ENCODE peak calls at places on chromosomes 3 and 15, in six cellular contexts. N is brain microvascular endothelial cell, X is right lobe of liver, B is HFF-Myc, A is foreskin keratinocyte, K is mesothelial cell of epicardium. J is an unnamed sample.

GRCh38 chr15:31250033-31250432 is 76.6 kb upstream of the KLF13 start:
- DNase-seq in X (no peak), N (no peak), A (no peak), K (no peak), B (no peak), J (no peak)

GRCh38 chr3:52527039-52527731 is 6.5 kb downstream of the NT5DC2 start:
- DNase-seq in X (peak; percentile 44), B (no peak), K (peak; percentile 16), A (no peak), N (no peak), J (peak; percentile 13)

GRCh38 chr3:183329543-183329942 is 76.5 kb downstream of the B3GNT5 start:
- DNase-seq in N (no peak), X (no peak), B (no peak), A (no peak), K (no peak), J (no peak)

GRCh38 chr15:25693321-25694237 is 169.5 kb downstream of the ATP10A start:
- DNase-seq in N (peak; percentile 14), X (no peak), B (no peak), K (no peak), A (no peak), J (peak; percentile 72)

GRCh38 chr3:16692486-16693378 is 87.5 kb upstream of the DAZL start:
- DNase-seq in X (no peak), N (no peak), K (no peak), A (no peak), B (no peak), J (no peak)

GRCh38 chr3:172595648-172596393 is 72.6 kb upstream of the TNFSF10 start:
- DNase-seq in X (no peak), K (no peak), N (peak; percentile 23), A (peak; percentile 67), B (peak; percentile 15), J (no peak)

GRCh38 chr15:51982013-51982769 is 10.6 kb upstream of the LEO1 start:
- DNase-seq in K (no peak), X (no peak), N (peak; percentile 53), A (peak; percentile 81), B (peak; percentile 67), J (peak; percentile 46)

GRCh38 chr3:61684386-61684785 is 123.0 kb downstream of the PTPRG start:
- DNase-seq in N (no peak), B (no peak), K (no peak), A (no peak), X (no peak), J (no peak)

GRCh38 chr3:8239718-8240698 is 261.6 kb upstream of the LMCD1 start:
- DNase-seq in X (no peak), B (peak; percentile 33), K (no peak), A (peak; percentile 32), N (peak; percentile 9), J (no peak)

GRCh38 chr3:164677317-164677716 is 401.0 kb downstream of the SI start:
- DNase-seq in B (no peak), X (no peak), N (no peak), K (no peak), A (no peak), J (no peak)

GRCh38 chr3:133956982-133957381 is 61.3 kb upstream of the RAB6B start:
- DNase-seq in X (no peak), B (no peak), A (no peak), N (no peak), K (no peak), J (no peak)

GRCh38 chr15:40471778-40472130 is 970 bp downstream of the CHST14 start:
- DNase-seq in N (no peak), K (no peak), B (no peak), X (no peak), A (no peak), J (peak; percentile 11)

GRCh38 chr3:103437850-103438249 is 1003.0 kb downstream of the ZPLD1 start:
- DNase-seq in N (no peak), X (no peak), K (no peak), A (no peak), B (no peak), J (no peak)

GRCh38 chr3:103440539-103441113 is 1005.8 kb downstream of the ZPLD1 start:
- DNase-seq in N (no peak), A (peak; percentile 29), K (no peak), B (no peak), X (no peak), J (no peak)
- TF ChIP-seq CTCF in N (no peak), A (peak; percentile 41), K (peak; percentile 74), B (no peak), X (peak; percentile 20), J (peak; percentile 14)

DNA sequence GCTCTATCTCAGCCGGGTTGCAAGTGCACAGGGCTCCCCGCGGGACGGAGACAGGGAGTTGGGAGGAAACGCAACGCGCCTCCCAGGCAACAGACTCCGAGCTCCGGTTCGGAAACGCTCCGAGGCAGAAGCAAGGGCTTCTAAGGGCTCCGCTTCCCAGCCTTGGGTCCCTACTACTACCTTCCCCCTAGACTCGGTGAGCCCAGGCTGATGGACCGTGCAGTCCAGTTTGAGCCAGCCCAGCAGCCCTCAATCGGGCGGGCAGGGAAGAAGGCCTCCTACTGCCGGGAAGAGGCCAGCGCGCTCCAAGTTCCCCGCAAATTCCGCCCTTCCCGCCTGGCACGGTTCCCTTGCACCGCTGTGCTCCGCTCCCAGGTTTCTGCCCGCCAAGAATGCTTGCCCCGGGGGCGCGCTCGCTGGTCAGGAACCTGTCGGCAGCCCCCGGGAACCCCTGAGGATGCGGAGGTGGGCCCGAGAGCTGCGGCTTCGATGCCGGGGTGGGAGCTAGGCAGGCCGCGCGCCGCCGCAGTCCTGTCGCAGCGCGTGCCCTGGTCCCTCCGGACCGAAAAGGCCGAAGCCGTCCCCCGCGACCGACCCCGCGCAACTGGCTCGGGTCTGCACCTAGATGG is 728 bp downstream of the TRANK1 start:
- DNase-seq in A (peak; percentile 57), N (no peak), K (peak; percentile 48), X (peak; percentile 81), B (no peak), J (no peak)
- TF ChIP-seq CTCF in A (peak; percentile 19), N (peak; percentile 39), K (no peak), X (no peak), B (no peak), J (no peak)

GRCh38 chr3:12870942-12871341 is 29.6 kb upstream of the RPL32 start:
- DNase-seq in K (no peak), B (no peak), A (no peak), X (no peak), N (no peak), J (no peak)

GRCh38 chr3:12865271-12865670 is 23.9 kb upstream of the RPL32 start:
- DNase-seq in X (no peak), A (no peak), B (no peak), K (no peak), N (no peak), J (no peak)

GRCh38 chr3:12866836-12867235 is 25.5 kb upstream of the RPL32 start:
- DNase-seq in N (no peak), K (no peak), B (no peak), A (no peak), X (no peak), J (no peak)

GRCh38 chr3:12869025-12869695 is 27.8 kb upstream of the RPL32 start:
- DNase-seq in X (no peak), K (peak; percentile 63), N (no peak), B (no peak), A (no peak), J (no peak)

GRCh38 chr3:12868039-12869024 is 27.0 kb upstream of the RPL32 start:
- DNase-seq in N (peak; percentile 79), X (peak; percentile 86), K (peak; percentile 61), B (peak; percentile 49), A (peak; percentile 58), J (peak; percentile 88)
- TF ChIP-seq CTCF in N (peak; percentile 93), X (peak; percentile 95), K (peak; percentile 69), B (peak; percentile 92), A (peak; percentile 93), J (peak; percentile 97)

DNA sequence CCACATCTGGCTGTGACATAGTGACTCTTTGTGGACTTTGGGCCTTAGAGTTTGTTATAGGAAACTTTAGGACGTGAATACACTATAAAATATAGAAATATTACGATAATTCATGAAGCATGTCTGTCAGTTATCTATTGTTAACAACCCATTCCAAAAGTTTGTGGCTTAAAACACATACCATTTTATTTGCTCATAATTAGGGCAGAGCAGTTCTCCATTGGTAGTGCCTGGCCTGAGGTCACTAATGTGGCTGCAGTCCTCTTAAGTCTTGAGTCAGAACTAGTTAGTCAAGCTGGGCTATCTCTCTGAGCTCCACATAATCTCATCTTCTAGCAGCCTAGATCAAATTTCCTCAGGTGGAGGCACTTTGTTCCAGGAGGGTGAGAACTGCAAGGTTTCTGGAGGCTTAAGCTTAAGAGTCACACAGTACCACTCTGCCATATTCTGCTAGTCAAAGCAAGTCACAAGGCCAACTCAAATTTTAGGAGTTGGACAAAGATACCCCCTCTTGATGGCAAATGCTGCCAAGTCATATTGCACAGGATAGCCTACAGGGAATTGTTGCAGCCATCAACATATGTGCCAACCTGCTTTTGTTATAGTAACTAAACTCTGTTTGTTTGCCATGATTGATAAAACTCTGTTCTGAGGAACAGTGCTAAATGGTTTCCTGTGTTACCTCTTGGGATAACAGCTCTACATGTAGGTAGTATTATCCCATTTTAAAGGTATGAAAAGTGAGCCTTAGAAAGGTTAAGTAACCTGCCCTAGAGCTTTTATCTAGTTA is 8.7 kb downstream of the ATXN7 start:
- DNase-seq in A (peak; percentile 88), N (peak; percentile 90), K (no peak), X (no peak), B (peak; percentile 35), J (no peak)
- TF ChIP-seq CTCF in A (no peak), N (no peak), K (no peak), X (no peak), B (no peak), J (no peak)

DNA sequence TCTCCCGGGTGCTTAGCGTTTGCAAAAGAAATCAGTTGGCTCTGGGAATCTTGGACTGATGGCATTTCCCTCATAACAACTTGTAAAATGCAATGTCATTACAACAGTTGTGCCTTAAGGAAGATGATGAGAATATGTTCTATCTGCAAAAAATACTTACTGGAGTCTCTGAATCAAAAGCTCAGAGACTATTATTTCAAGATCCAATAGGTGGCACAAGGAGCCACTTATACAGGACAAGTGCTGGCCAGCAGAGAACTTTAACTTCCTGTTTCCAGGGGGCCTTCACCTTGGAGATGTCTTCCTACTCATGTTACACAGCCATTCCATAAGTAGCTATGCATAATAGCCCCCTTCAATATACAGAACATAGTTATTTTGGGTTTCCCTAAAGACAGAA is 8.9 kb upstream of the RPS27L start:
- DNase-seq in X (no peak), N (no peak), K (no peak), B (no peak), A (no peak), J (no peak)
- TF ChIP-seq CTCF in X (peak; percentile 9), N (peak; percentile 12), K (no peak), B (no peak), A (peak; percentile 44), J (no peak)

GRCh38 chr3:75687323-75687722 is 23.2 kb downstream of the FRG2C start:
- DNase-seq in X (no peak), B (no peak), A (no peak), N (no peak), K (no peak), J (no peak)
- TF ChIP-seq CTCF in X (no peak), B (no peak), A (no peak), N (no peak), K (no peak), J (no peak)

J was measured in D721Med.